ENCODE peak calls at places on chromosomes 3 and 15, in nine cellular contexts. One of them, this sample, is unnamed. For H3K4me1, the result is how much of the 10 kb centered on the place peaks cover.

GRCh38 chr3:45688194-45688881 is 858 bp upstream of the SACM1L start:
- DNase-seq in GM12878: no peak
- DNase-seq in A549: peak
- DNase-seq in uterus: peak
- DNase-seq in body of pancreas: no peak
- DNase-seq in testis: peak
- DNase-seq in esophagus squamous epithelium: no peak
- DNase-seq in heart left ventricle: no peak
- DNase-seq in esophagus muscularis mucosa: no peak
- DNase-seq in this sample: no peak

GRCh38 chr3:122415104-122415744 is 638 bp downstream of the WDR5B start:
- DNase-seq in GM12878: peak
- DNase-seq in A549: peak
- DNase-seq in uterus: peak
- DNase-seq in body of pancreas: peak
- DNase-seq in testis: peak
- DNase-seq in esophagus squamous epithelium: no peak
- DNase-seq in heart left ventricle: no peak
- DNase-seq in esophagus muscularis mucosa: no peak
- DNase-seq in this sample: no peak

GRCh38 chr3:184171562-184171961 is 3.1 kb upstream of the AP2M1 start:
- DNase-seq in GM12878: no peak
- DNase-seq in A549: no peak
- DNase-seq in uterus: no peak
- DNase-seq in body of pancreas: no peak
- DNase-seq in testis: no peak
- DNase-seq in esophagus squamous epithelium: no peak
- DNase-seq in heart left ventricle: no peak
- DNase-seq in esophagus muscularis mucosa: no peak
- DNase-seq in this sample: no peak

GRCh38 chr3:111538687-111539086 is 3.3 kb upstream of the CD96 start:
- DNase-seq in GM12878: no peak
- DNase-seq in A549: no peak
- DNase-seq in uterus: no peak
- DNase-seq in body of pancreas: no peak
- DNase-seq in testis: no peak
- DNase-seq in esophagus squamous epithelium: no peak
- DNase-seq in heart left ventricle: no peak
- DNase-seq in esophagus muscularis mucosa: no peak
- DNase-seq in this sample: no peak

GRCh38 chr3:169865176-169865800 is 4.4 kb downstream of the LRRC31 start:
- DNase-seq in GM12878: no peak
- DNase-seq in A549: no peak
- DNase-seq in uterus: no peak
- DNase-seq in body of pancreas: no peak
- DNase-seq in testis: no peak
- DNase-seq in esophagus squamous epithelium: no peak
- DNase-seq in heart left ventricle: no peak
- DNase-seq in esophagus muscularis mucosa: no peak
- DNase-seq in this sample: no peak

GRCh38 chr3:58463942-58464271 is 28.0 kb upstream of the KCTD6 start:
- DNase-seq in GM12878: peak
- DNase-seq in A549: no peak
- DNase-seq in uterus: no peak
- DNase-seq in body of pancreas: no peak
- DNase-seq in testis: no peak
- DNase-seq in esophagus squamous epithelium: no peak
- DNase-seq in heart left ventricle: no peak
- DNase-seq in esophagus muscularis mucosa: no peak
- DNase-seq in this sample: no peak

GRCh38 chr15:52491460-52491859 is 37.2 kb downstream of the MYO5A start:
- DNase-seq in GM12878: no peak
- DNase-seq in A549: no peak
- DNase-seq in uterus: no peak
- DNase-seq in body of pancreas: no peak
- DNase-seq in testis: no peak
- DNase-seq in esophagus squamous epithelium: no peak
- DNase-seq in heart left ventricle: no peak
- DNase-seq in esophagus muscularis mucosa: no peak
- DNase-seq in this sample: no peak

GRCh38 chr15:88803241-88803919 is at the start of gene ACAN:
- DNase-seq in GM12878: no peak
- DNase-seq in A549: no peak
- DNase-seq in uterus: no peak
- DNase-seq in body of pancreas: no peak
- DNase-seq in testis: no peak
- DNase-seq in esophagus squamous epithelium: no peak
- DNase-seq in heart left ventricle: no peak
- DNase-seq in esophagus muscularis mucosa: no peak
- DNase-seq in this sample: no peak

GRCh38 chr3:53846134-53846850 is at the start of the genes CHDH and IL17RB:
- DNase-seq in GM12878: no peak
- DNase-seq in A549: peak
- DNase-seq in uterus: peak
- DNase-seq in body of pancreas: peak
- DNase-seq in testis: peak
- DNase-seq in esophagus squamous epithelium: no peak
- DNase-seq in heart left ventricle: peak
- DNase-seq in esophagus muscularis mucosa: no peak
- DNase-seq in this sample: no peak

GRCh38 chr3:185656321-185656840 is 70.3 kb downstream of the SENP2 start:
- DNase-seq in GM12878: no peak
- DNase-seq in A549: no peak
- DNase-seq in uterus: peak
- DNase-seq in body of pancreas: peak
- DNase-seq in testis: peak
- DNase-seq in esophagus squamous epithelium: no peak
- DNase-seq in heart left ventricle: no peak
- DNase-seq in esophagus muscularis mucosa: peak
- DNase-seq in this sample: no peak

GRCh38 chr3:35616346-35616745 is 23.0 kb upstream of the ARPP21 start:
- DNase-seq in GM12878: no peak
- DNase-seq in A549: no peak
- DNase-seq in uterus: no peak
- DNase-seq in body of pancreas: no peak
- DNase-seq in testis: no peak
- DNase-seq in esophagus squamous epithelium: no peak
- DNase-seq in heart left ventricle: no peak
- DNase-seq in esophagus muscularis mucosa: no peak
- DNase-seq in this sample: no peak

GRCh38 chr15:82105458-82106205 is 59.8 kb upstream of the MEX3B start:
- DNase-seq in GM12878: no peak
- DNase-seq in A549: no peak
- DNase-seq in uterus: no peak
- DNase-seq in body of pancreas: peak
- DNase-seq in testis: peak
- DNase-seq in esophagus squamous epithelium: no peak
- DNase-seq in heart left ventricle: no peak
- DNase-seq in esophagus muscularis mucosa: no peak
- DNase-seq in this sample: no peak

GRCh38 chr15:80599359-80599758 is 95.8 kb upstream of the ABHD17C start:
- DNase-seq in GM12878: no peak
- DNase-seq in A549: no peak
- DNase-seq in uterus: no peak
- DNase-seq in body of pancreas: no peak
- DNase-seq in testis: no peak
- DNase-seq in esophagus squamous epithelium: no peak
- DNase-seq in heart left ventricle: no peak
- DNase-seq in esophagus muscularis mucosa: no peak
- DNase-seq in this sample: no peak

GRCh38 chr3:196238612-196239190 is 22.4 kb downstream of the SLC51A start:
- DNase-seq in GM12878: no peak
- DNase-seq in A549: no peak
- DNase-seq in uterus: no peak
- DNase-seq in body of pancreas: no peak
- DNase-seq in testis: no peak
- DNase-seq in esophagus squamous epithelium: no peak
- DNase-seq in heart left ventricle: no peak
- DNase-seq in esophagus muscularis mucosa: no peak
- DNase-seq in this sample: no peak

GRCh38 chr15:61748529-61748928 is 311.7 kb downstream of the VPS13C start:
- DNase-seq in GM12878: no peak
- DNase-seq in A549: no peak
- DNase-seq in uterus: no peak
- DNase-seq in body of pancreas: no peak
- DNase-seq in testis: no peak
- DNase-seq in esophagus squamous epithelium: no peak
- DNase-seq in heart left ventricle: no peak
- DNase-seq in esophagus muscularis mucosa: no peak
- DNase-seq in this sample: no peak

GRCh38 chr3:94308767-94309166 is 245.9 kb downstream of the NSUN3 start:
- DNase-seq in GM12878: no peak
- DNase-seq in A549: no peak
- DNase-seq in uterus: no peak
- DNase-seq in body of pancreas: no peak
- DNase-seq in testis: no peak
- DNase-seq in esophagus squamous epithelium: no peak
- DNase-seq in heart left ventricle: no peak
- DNase-seq in esophagus muscularis mucosa: no peak
- DNase-seq in this sample: no peak
- H3K4me1 ChIP-seq in GM12878: under half
- H3K4me1 ChIP-seq in A549: under half
- H3K4me1 ChIP-seq in uterus: under half
- H3K4me1 ChIP-seq in body of pancreas: under half
- H3K4me1 ChIP-seq in testis: under half
- H3K4me1 ChIP-seq in esophagus squamous epithelium: under half
- H3K4me1 ChIP-seq in heart left ventricle: under half
- H3K4me1 ChIP-seq in esophagus muscularis mucosa: under half
- H3K4me1 ChIP-seq in this sample: under half

GRCh38 chr15:33242165-33242564 is 47.7 kb upstream of the FMN1 start:
- DNase-seq in GM12878: no peak
- DNase-seq in A549: peak
- DNase-seq in uterus: no peak
- DNase-seq in body of pancreas: no peak
- DNase-seq in testis: no peak
- DNase-seq in esophagus squamous epithelium: no peak
- DNase-seq in heart left ventricle: no peak
- DNase-seq in esophagus muscularis mucosa: no peak
- DNase-seq in this sample: no peak
- TF ChIP-seq POLR2A in GM12878: no peak
- TF ChIP-seq POLR2A in A549: no peak
- TF ChIP-seq POLR2A in uterus: no peak
- TF ChIP-seq POLR2A in body of pancreas: no peak
- TF ChIP-seq POLR2A in testis: no peak
- TF ChIP-seq POLR2A in esophagus squamous epithelium: no peak
- TF ChIP-seq POLR2A in heart left ventricle: no peak
- TF ChIP-seq POLR2A in esophagus muscularis mucosa: no peak
- TF ChIP-seq POLR2A in this sample: no peak

DNA sequence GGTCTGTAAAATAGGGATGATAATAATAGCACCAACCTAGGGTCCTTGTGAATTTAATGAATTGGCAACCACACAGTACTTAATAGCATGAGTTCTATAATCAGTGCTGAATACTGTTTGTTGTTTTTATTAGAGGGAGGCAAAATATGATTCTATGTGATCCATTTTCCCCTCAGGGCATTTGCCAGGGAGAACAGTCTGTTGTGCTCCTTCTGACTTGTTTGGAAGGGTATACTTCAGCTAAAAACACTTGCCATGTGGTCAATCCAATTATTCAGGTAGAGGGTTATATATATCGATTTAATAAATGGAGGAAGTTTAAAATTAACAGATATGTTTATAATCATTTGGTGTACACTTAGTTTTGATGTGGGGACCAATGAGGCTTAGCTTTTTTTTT is 305.3 kb downstream of the CHST2 start:
- DNase-seq in GM12878: no peak
- DNase-seq in A549: no peak
- DNase-seq in uterus: no peak
- DNase-seq in body of pancreas: no peak
- DNase-seq in testis: no peak
- DNase-seq in esophagus squamous epithelium: no peak
- DNase-seq in heart left ventricle: no peak
- DNase-seq in esophagus muscularis mucosa: no peak
- DNase-seq in this sample: no peak
- H3K4me1 ChIP-seq in GM12878: under half
- H3K4me1 ChIP-seq in A549: under half
- H3K4me1 ChIP-seq in uterus: under half
- H3K4me1 ChIP-seq in body of pancreas: under half
- H3K4me1 ChIP-seq in testis: under half
- H3K4me1 ChIP-seq in esophagus squamous epithelium: under half
- H3K4me1 ChIP-seq in heart left ventricle: under half
- H3K4me1 ChIP-seq in esophagus muscularis mucosa: under half
- H3K4me1 ChIP-seq in this sample: under half

GRCh38 chr15:64157599-64158125 is 5.2 kb downstream of the PPIB start:
- DNase-seq in GM12878: no peak
- DNase-seq in A549: no peak
- DNase-seq in uterus: no peak
- DNase-seq in body of pancreas: no peak
- DNase-seq in testis: no peak
- DNase-seq in esophagus squamous epithelium: no peak
- DNase-seq in heart left ventricle: no peak
- DNase-seq in esophagus muscularis mucosa: no peak
- DNase-seq in this sample: no peak

GRCh38 chr15:64158363-64159134 is 4.3 kb downstream of the PPIB start:
- DNase-seq in GM12878: no peak
- DNase-seq in A549: no peak
- DNase-seq in uterus: no peak
- DNase-seq in body of pancreas: no peak
- DNase-seq in testis: no peak
- DNase-seq in esophagus squamous epithelium: no peak
- DNase-seq in heart left ventricle: no peak
- DNase-seq in esophagus muscularis mucosa: no peak
- DNase-seq in this sample: no peak

GRCh38 chr15:64153480-64154367 is 2.2 kb downstream of the SNX22 start:
- DNase-seq in GM12878: peak
- DNase-seq in A549: peak
- DNase-seq in uterus: peak
- DNase-seq in body of pancreas: peak
- DNase-seq in testis: peak
- DNase-seq in esophagus squamous epithelium: peak
- DNase-seq in heart left ventricle: peak
- DNase-seq in esophagus muscularis mucosa: peak
- DNase-seq in this sample: no peak

GRCh38 chr15:64155802-64156651 is 4.5 kb downstream of the SNX22 start:
- DNase-seq in GM12878: no peak
- DNase-seq in A549: no peak
- DNase-seq in uterus: no peak
- DNase-seq in body of pancreas: no peak
- DNase-seq in testis: no peak
- DNase-seq in esophagus squamous epithelium: no peak
- DNase-seq in heart left ventricle: no peak
- DNase-seq in esophagus muscularis mucosa: no peak
- DNase-seq in this sample: no peak

DNA sequence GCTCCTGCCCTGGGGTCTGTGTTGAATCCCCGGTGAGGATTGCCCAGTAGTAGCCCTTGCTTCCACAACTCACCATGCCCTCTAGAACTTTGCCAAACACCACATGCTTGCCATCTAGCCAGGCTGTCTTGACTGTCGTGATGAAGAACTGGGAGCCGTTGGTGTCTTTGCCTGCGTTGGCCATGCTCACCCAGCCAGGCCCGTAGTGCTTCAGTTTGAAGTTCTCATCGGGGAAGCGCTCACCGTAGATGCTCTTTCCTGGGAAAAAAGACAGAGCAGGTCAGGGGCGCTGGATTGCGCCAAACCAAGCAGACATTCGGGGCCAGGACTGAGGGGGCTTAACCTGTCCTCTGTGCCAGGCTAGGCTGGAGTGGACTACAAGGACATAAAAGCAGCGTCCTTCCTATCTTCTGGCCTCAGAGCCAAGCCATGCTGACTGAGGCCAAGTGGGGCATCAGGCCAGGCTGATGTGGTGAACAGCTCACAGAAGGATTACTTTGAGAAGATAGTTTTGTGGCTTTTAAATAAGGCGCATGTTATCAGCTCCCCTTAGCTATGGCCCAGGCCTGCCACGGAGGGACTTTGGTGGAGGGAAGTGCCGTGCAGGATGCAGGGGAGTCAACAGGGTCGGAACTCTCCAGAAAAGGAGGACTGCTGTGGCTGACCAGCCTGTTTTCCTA is 5.3 kb downstream of the SNX22 start:
- DNase-seq in GM12878: no peak
- DNase-seq in A549: no peak
- DNase-seq in uterus: no peak
- DNase-seq in body of pancreas: no peak
- DNase-seq in testis: no peak
- DNase-seq in esophagus squamous epithelium: no peak
- DNase-seq in heart left ventricle: no peak
- DNase-seq in esophagus muscularis mucosa: no peak
- DNase-seq in this sample: no peak
- TF ChIP-seq POLR2A in GM12878: peak
- TF ChIP-seq POLR2A in A549: no peak
- TF ChIP-seq POLR2A in uterus: no peak
- TF ChIP-seq POLR2A in body of pancreas: no peak
- TF ChIP-seq POLR2A in testis: no peak
- TF ChIP-seq POLR2A in esophagus squamous epithelium: no peak
- TF ChIP-seq POLR2A in heart left ventricle: no peak
- TF ChIP-seq POLR2A in esophagus muscularis mucosa: no peak
- TF ChIP-seq POLR2A in this sample: no peak

This sample was measured in vagina.